ENCODE peak calls at places on chromosomes 12 and 14, in five cellular contexts. Y is MG63; T is activated CD4-positive, alpha-beta T cell treated with anti-CD3 and anti-CD28 coated beads for 1 hour; H is sciatic nerve; N is RWPE1. W is an unnamed sample.

GRCh38 chr12:45348986-45349385 is 133.1 kb downstream of the ANO6 start:
- DNase-seq in T (no peak), H (no peak), Y (no peak), N (no peak), W (no peak)

GRCh38 chr12:102891756-102892155 is 25.3 kb downstream of the PAH start:
- DNase-seq in N (no peak), T (no peak), Y (no peak), H (no peak), W (no peak)

GRCh38 chr12:286531-287300 is 24.1 kb upstream of the SLC6A13 start:
- DNase-seq in T (no peak), N (no peak), H (no peak), Y (no peak), W (no peak)

GRCh38 chr12:3662516-3662915 is 90.4 kb downstream of the CRACR2A start:
- DNase-seq in Y (no peak), H (no peak), N (no peak), T (no peak), W (no peak)

GRCh38 chr14:105898482-105899010 is 372.2 kb downstream of the TMEM121 start:
- DNase-seq in H (no peak), N (no peak), T (no peak), Y (no peak), W (no peak)

GRCh38 chr14:101020971-101021370 is 117.4 kb upstream of the RTL1 start:
- DNase-seq in N (no peak), T (no peak), Y (no peak), H (peak), W (peak)

GRCh38 chr12:93773122-93773871 is 96.1 kb downstream of the CRADD start:
- DNase-seq in T (no peak), H (no peak), Y (no peak), N (no peak), W (no peak)

GRCh38 chr12:1544991-1545700 is 49.2 kb downstream of the FBXL14 start:
- DNase-seq in T (no peak), H (no peak), Y (peak), N (no peak), W (no peak)

GRCh38 chr14:104172349-104172748 is 34.0 kb downstream of the KIF26A start:
- DNase-seq in N (no peak), Y (no peak), H (no peak), T (no peak), W (no peak)

GRCh38 chr12:5173511-5174011 is 129.9 kb downstream of the KCNA5 start:
- DNase-seq in Y (peak), N (no peak), T (no peak), H (no peak), W (peak)

GRCh38 chr12:114918535-114919233 is 234.7 kb upstream of the TBX3 start:
- DNase-seq in T (no peak), Y (peak), N (peak), H (no peak), W (no peak)

GRCh38 chr14:63564318-63564717 is 21.1 kb upstream of the PPP2R5E start:
- DNase-seq in N (no peak), H (no peak), Y (no peak), T (no peak), W (no peak)

GRCh38 chr14:88198441-88198840 is 124.6 kb downstream of the KCNK10 start:
- DNase-seq in H (no peak), T (no peak), N (no peak), Y (no peak), W (no peak)

GRCh38 chr14:103543721-103544626 is 15.0 kb downstream of the TRMT61A start:
- DNase-seq in N (no peak), H (peak), T (no peak), Y (no peak), W (peak)

GRCh38 chr12:7042847-7043246 is 17.7 kb upstream of the C1S start:
- DNase-seq in T (no peak), N (peak), Y (no peak), H (no peak), W (no peak)

GRCh38 chr14:88834883-88835431 is 10.5 kb downstream of the TTC8 start:
- DNase-seq in H (no peak), Y (no peak), T (no peak), N (no peak), W (no peak)

GRCh38 chr14:81125536-81125935 is 95.2 kb downstream of the GTF2A1 start:
- DNase-seq in H (no peak), N (no peak), Y (no peak), T (no peak), W (no peak)

GRCh38 chr14:54769955-54770863 is 132.4 kb downstream of the GCH1 start:
- DNase-seq in H (no peak), Y (no peak), N (no peak), T (no peak), W (no peak)

GRCh38 chr14:21192875-21193535 is 37.1 kb upstream of the OR5AU1 start:
- DNase-seq in H (no peak), Y (peak), T (no peak), N (no peak), W (no peak)

GRCh38 chr14:35044939-35045797 is 904 bp upstream of the FAM177A1 start:
- DNase-seq in N (peak), T (no peak), Y (no peak), H (no peak), W (no peak)